ENCODE peak calls at places on chromosomes 11 and 22, in seven cellular contexts. K is foreskin fibroblast; I is GM12865; E is chondrocyte; J is CD4-positive, alpha-beta T cell; R is AG09319; Q is glutamatergic neuron. B is an unnamed sample.

GRCh38 chr11:17383466-17383865 is 5.0 kb downstream of the KCNJ11 start:
- DNase-seq in E (no peak), K (peak; percentile 30), Q (no peak), R (no peak), I (no peak), J (no peak), B (no peak)

GRCh38 chr22:18992543-18993198 is 56.6 kb upstream of the PRODH start:
- DNase-seq in R (no peak), Q (no peak), K (no peak), J (no peak), I (no peak), E (no peak), B (no peak)

GRCh38 chr11:74754507-74755255 is 6.0 kb downstream of the RNF169 start:
- DNase-seq in K (peak; percentile 79), J (no peak), Q (no peak), R (peak; percentile 50), I (peak; percentile 65), E (no peak), B (no peak)

GRCh38 chr22:27231266-27231665 is 570.3 kb downstream of the MN1 start:
- DNase-seq in R (no peak), K (no peak), E (no peak), I (no peak), J (no peak), Q (no peak), B (no peak)

GRCh38 chr22:32701021-32701420 is 100.5 kb upstream of the TIMP3 start:
- DNase-seq in Q (no peak), I (no peak), R (no peak), E (no peak), J (no peak), K (peak; percentile 58), B (no peak)

GRCh38 chr11:112513936-112514716 is 253.5 kb upstream of the PLET1 start:
- DNase-seq in K (no peak), J (no peak), R (no peak), Q (peak; percentile 45), E (no peak), I (no peak), B (no peak)

GRCh38 chr11:103085758-103086365 is 6.1 kb downstream of the DCUN1D5 start:
- DNase-seq in Q (no peak), J (no peak), I (no peak), E (no peak), R (no peak), K (no peak), B (no peak)

GRCh38 chr22:38104084-38104483 is 6.4 kb downstream of the BAIAP2L2 start:
- DNase-seq in J (no peak), E (no peak), I (no peak), R (no peak), Q (no peak), K (no peak), B (no peak)

GRCh38 chr11:79708319-79708928 is 267.6 kb upstream of the TENM4 start:
- DNase-seq in I (peak; percentile 43), R (no peak), J (no peak), Q (no peak), E (no peak), K (no peak), B (no peak)

GRCh38 chr11:119062779-119063178 is 4.8 kb upstream of the VPS11 start:
- DNase-seq in K (peak; percentile 64), J (no peak), R (no peak), Q (no peak), I (no peak), E (no peak), B (no peak)

GRCh38 chr22:27278986-27279385 is 522.6 kb downstream of the MN1 start:
- DNase-seq in I (no peak), R (no peak), Q (no peak), K (no peak), E (no peak), J (no peak), B (no peak)

GRCh38 chr11:33377852-33378385 is 120.7 kb downstream of the HIPK3 start:
- DNase-seq in Q (no peak), E (no peak), K (no peak), R (no peak), J (no peak), I (no peak), B (no peak)

GRCh38 chr11:34160049-34160721 is 54.8 kb downstream of the NAT10 start:
- DNase-seq in R (no peak), Q (no peak), E (no peak), J (no peak), I (no peak), K (no peak), B (no peak)

GRCh38 chr11:107860688-107861087 is 2.1 kb upstream of the SLC35F2 start:
- DNase-seq in I (no peak), Q (no peak), J (no peak), R (no peak), K (no peak), E (no peak), B (no peak)

GRCh38 chr22:26592368-26593015 is 2.6 kb upstream of the TPST2 start:
- DNase-seq in E (peak; percentile 48), I (peak; percentile 92), Q (no peak), J (peak; percentile 32), R (no peak), K (no peak), B (no peak)

GRCh38 chr11:47992959-47993820 is 12.8 kb downstream of the PTPRJ start:
- DNase-seq in I (no peak), J (no peak), K (peak; percentile 83), E (peak; percentile 13), Q (no peak), R (no peak), B (no peak)

GRCh38 chr11:94785509-94785908 is 17.4 kb downstream of the AMOTL1 start:
- DNase-seq in Q (peak; percentile 54), I (no peak), J (no peak), E (no peak), K (no peak), R (no peak), B (no peak)

GRCh38 chr11:9172394-9172793 is 81.0 kb upstream of the SCUBE2 start:
- DNase-seq in R (no peak), Q (no peak), I (no peak), E (no peak), K (no peak), J (no peak), B (no peak)

GRCh38 chr11:99424313-99425084 is 403.8 kb downstream of the CNTN5 start:
- DNase-seq in J (no peak), K (no peak), I (no peak), Q (no peak), R (no peak), E (no peak), B (no peak)

DNA sequence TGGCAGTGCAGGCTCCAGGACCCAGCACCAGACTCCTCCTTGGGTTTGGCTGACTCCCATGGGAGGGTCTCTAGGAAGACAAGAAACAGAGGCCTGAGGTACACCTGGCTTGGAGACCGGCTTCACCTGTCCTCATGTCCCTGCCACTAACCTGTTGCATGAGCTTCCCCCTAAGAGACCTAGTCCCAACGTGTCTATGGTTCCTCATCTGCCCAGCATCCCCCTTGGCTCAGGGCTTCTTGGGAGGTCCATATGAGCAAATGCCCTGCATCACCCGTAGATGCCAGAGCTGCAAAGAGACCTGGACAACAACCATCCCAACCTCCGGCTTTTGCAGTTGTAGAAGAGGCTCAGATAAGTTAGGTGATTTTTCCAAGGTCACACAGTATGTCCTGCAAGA is 123.5 kb downstream of the BUD13 start:
- DNase-seq in J (no peak), K (no peak), Q (no peak), E (no peak), R (no peak), I (no peak), B (no peak)
- TF ChIP-seq CTCF in J (no peak), K (no peak), Q (no peak), E (no peak), R (no peak), I (no peak), B (no peak)

GRCh38 chr22:29030016-29030617 is 31.5 kb downstream of the C22orf31 start:
- DNase-seq in E (no peak), I (no peak), R (no peak), K (no peak), J (no peak), Q (no peak), B (no peak)
- TF ChIP-seq CTCF in E (no peak), I (no peak), R (no peak), K (no peak), J (no peak), Q (no peak), B (no peak)

GRCh38 chr11:61891331-61892084 is at the start of gene FADS3:
- DNase-seq in Q (peak; percentile 79), J (peak; percentile 49), E (no peak), I (peak; percentile 53), R (peak; percentile 65), K (peak; percentile 83), B (peak; percentile 81)
- TF ChIP-seq CTCF in Q (no peak), J (no peak), E (peak; percentile 36), I (peak; percentile 13), R (no peak), K (no peak), B (no peak)

DNA sequence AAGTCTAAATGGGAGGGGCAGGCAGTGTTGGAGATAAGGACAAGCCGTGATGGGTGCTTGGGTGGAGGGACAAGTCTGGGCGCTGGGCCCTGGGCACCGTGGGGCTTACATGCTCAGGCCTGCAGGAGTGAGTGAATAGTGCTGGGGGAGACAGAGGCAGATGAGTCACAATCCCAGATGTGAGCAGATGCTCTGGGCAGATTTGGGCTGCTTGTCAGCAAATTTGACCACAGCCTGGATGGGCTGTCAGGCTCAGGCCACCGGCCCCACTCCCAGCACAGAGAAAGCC is 41.6 kb upstream of the ZBED5 start:
- DNase-seq in E (no peak), Q (no peak), I (no peak), K (no peak), J (no peak), R (no peak), B (no peak)
- TF ChIP-seq CTCF in E (no peak), Q (no peak), I (no peak), K (no peak), J (no peak), R (no peak), B (no peak)

GRCh38 chr22:30356392-30357230 is at the start of the genes CCDC157 and SF3A1:
- DNase-seq in J (peak; percentile 81), R (peak; percentile 71), E (no peak), K (peak; percentile 90), I (peak; percentile 95), Q (peak; percentile 90), B (peak; percentile 88)
- TF ChIP-seq CTCF in J (no peak), R (no peak), E (no peak), K (no peak), I (no peak), Q (no peak), B (no peak)

DNA sequence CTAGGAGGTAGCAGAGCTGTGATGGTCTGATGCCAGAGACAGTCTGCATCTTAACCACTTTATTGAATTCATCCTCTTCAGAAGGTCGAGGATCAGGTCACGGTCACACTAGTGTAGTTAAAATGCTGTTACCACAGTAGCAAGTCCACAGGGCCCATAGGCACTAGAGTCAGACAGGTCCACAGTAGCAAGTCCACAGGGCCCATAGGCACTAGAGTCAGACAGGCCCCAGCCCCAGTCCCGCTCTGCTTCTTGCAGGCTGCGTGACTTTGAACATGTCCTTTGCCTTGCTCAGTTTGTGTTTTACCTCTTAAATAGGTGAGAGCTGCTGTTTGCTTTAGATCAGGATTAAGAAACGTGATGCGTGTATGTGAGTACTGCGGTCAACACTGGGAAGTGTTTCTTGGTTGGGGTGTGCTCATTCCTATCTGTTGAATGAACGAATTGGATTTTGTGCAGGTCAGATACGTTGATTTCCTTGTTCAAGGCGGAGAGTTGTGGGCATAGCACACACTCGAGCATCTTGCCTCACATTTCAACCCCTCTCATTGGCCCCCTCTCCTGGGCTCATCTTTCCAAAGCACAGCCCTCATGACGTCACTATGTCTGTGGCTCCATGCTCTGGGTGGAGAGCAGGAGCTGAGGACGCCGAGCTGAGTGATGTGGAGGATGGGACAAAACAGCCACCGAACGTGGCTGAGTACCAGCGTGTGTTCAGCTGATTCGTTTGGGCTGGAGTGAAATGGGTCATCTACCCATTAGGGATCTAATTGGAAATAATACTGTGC is 191.7 kb downstream of the TBC1D22A start:
- DNase-seq in J (no peak), K (no peak), Q (no peak), I (no peak), E (no peak), R (no peak), B (no peak)
- TF ChIP-seq CTCF in J (no peak), K (no peak), Q (no peak), I (no peak), E (no peak), R (no peak), B (no peak)